ENCODE peak calls at places on chromosome 20, in eight cellular contexts. X, V, M, K, Z, E, I and L are unnamed samples.

GRCh38 chr20:14582855-14583254 is 245.4 kb upstream of the FLRT3 start:
- DNase-seq in M (no peak), V (no peak), I (no peak), E (no peak), Z (no peak), K (no peak), X (no peak), L (no peak)

GRCh38 chr20:57509665-57510237 is 15.2 kb downstream of the CTCFL start:
- DNase-seq in K (peak; percentile 61), X (no peak), Z (no peak), V (peak; percentile 97), E (no peak), M (no peak), I (no peak), L (peak; percentile 51)

GRCh38 chr20:51985013-51985415 is 182.7 kb upstream of the SALL4 start:
- DNase-seq in M (no peak), E (no peak), I (no peak), V (peak; percentile 100), K (no peak), Z (no peak), X (no peak), L (no peak)

GRCh38 chr20:45817652-45818194 is 5.3 kb downstream of the UBE2C start:
- DNase-seq in K (no peak), X (no peak), I (no peak), V (peak; percentile 79), M (no peak), E (no peak), Z (no peak), L (no peak)

GRCh38 chr20:58078741-58079522 is 149.5 kb downstream of the ANKRD60 start:
- DNase-seq in Z (no peak), K (peak; percentile 17), I (no peak), E (no peak), V (peak; percentile 78), M (no peak), X (no peak), L (no peak)

GRCh38 chr20:57263127-57263609 is 3.3 kb downstream of the BMP7 start:
- DNase-seq in M (no peak), X (no peak), I (no peak), E (no peak), Z (no peak), K (no peak), V (no peak), L (no peak)

GRCh38 chr20:49583669-49584417 is 15.9 kb upstream of the PTGIS start:
- DNase-seq in M (no peak), E (no peak), K (peak; percentile 68), V (no peak), X (peak; percentile 47), I (no peak), Z (no peak), L (peak; percentile 83)

GRCh38 chr20:46773680-46774079 is 64.2 kb downstream of the SLC2A10 start:
- DNase-seq in K (no peak), E (no peak), Z (no peak), V (no peak), I (no peak), M (no peak), X (no peak), L (no peak)

GRCh38 chr20:841568-842546 is 8.3 kb downstream of the FAM110A start:
- DNase-seq in K (peak; percentile 87), X (no peak), Z (no peak), E (no peak), M (no peak), I (no peak), V (no peak), L (no peak)